ENCODE peak calls at places on chromosome 1, in eight cellular contexts. N, O, D, L, V, Q, C and G are unnamed samples.

GRCh38 chr1:214632091-214632490 is 29.1 kb downstream of the CENPF start:
- DNase-seq in O (no peak), N (no peak), Q (no peak), V (no peak), C (no peak), L (no peak), D (no peak), G (no peak)

GRCh38 chr1:14626869-14627607 is 28.6 kb downstream of the KAZN start:
- DNase-seq in D (no peak), O (no peak), Q (no peak), V (no peak), C (no peak), L (no peak), N (no peak), G (no peak)

GRCh38 chr1:58901008-58901407 is 117.2 kb upstream of the JUN start:
- DNase-seq in L (no peak), C (peak; percentile 84), V (no peak), D (no peak), Q (no peak), O (no peak), N (no peak), G (no peak)

GRCh38 chr1:155976062-155976912 is 2.1 kb downstream of the ARHGEF2 start:
- DNase-seq in L (peak; percentile 40), D (peak; percentile 68), Q (peak; percentile 37), N (no peak), O (peak; percentile 36), V (no peak), C (peak; percentile 93), G (no peak)

GRCh38 chr1:232594768-232595698 is 34.9 kb downstream of the SIPA1L2 start:
- DNase-seq in V (no peak), L (no peak), D (no peak), C (no peak), N (no peak), O (no peak), Q (no peak), G (no peak)

GRCh38 chr1:204564835-204565234 is 48.6 kb downstream of the MDM4 start:
- DNase-seq in V (no peak), Q (no peak), C (no peak), D (no peak), N (no peak), O (no peak), L (no peak), G (no peak)

GRCh38 chr1:211013346-211014240 is 120.4 kb downstream of the KCNH1 start:
- DNase-seq in N (no peak), Q (no peak), C (peak; percentile 90), V (no peak), O (no peak), L (no peak), D (peak; percentile 52), G (no peak)

GRCh38 chr1:2443285-2444137 is 31.1 kb upstream of the PEX10 start:
- DNase-seq in L (peak; percentile 10), Q (no peak), C (no peak), O (no peak), N (peak; percentile 39), D (no peak), V (no peak), G (no peak)

GRCh38 chr1:94773296-94773809 is 46.8 kb upstream of the SLC44A3 start:
- DNase-seq in L (no peak), V (no peak), C (no peak), D (no peak), N (no peak), Q (no peak), O (no peak), G (no peak)

GRCh38 chr1:20787100-20787774 is at the start of gene HP1BP3:
- DNase-seq in D (peak; percentile 81), L (peak; percentile 77), C (peak; percentile 62), V (peak; percentile 62), O (peak; percentile 49), Q (peak; percentile 74), N (peak; percentile 77), G (peak; percentile 73)

GRCh38 chr1:38815903-38816627 is 43.5 kb downstream of the RRAGC start:
- DNase-seq in L (no peak), C (no peak), D (no peak), Q (no peak), V (no peak), N (no peak), O (no peak), G (no peak)

GRCh38 chr1:28236656-28237331 is 870 bp downstream of the ATP5IF1 start:
- DNase-seq in Q (no peak), O (no peak), C (no peak), N (peak; percentile 3), D (no peak), L (no peak), V (no peak), G (no peak)

GRCh38 chr1:41432481-41433280 is 51.8 kb downstream of the EDN2 start:
- DNase-seq in O (peak; percentile 44), V (peak; percentile 23), Q (peak; percentile 96), L (peak; percentile 80), N (peak; percentile 80), D (peak; percentile 96), C (peak; percentile 94), G (peak; percentile 84)

GRCh38 chr1:207750901-207751300 is 953 bp upstream of the CD46 start:
- DNase-seq in D (no peak), Q (peak; percentile 46), C (no peak), N (peak; percentile 22), O (no peak), L (no peak), V (no peak), G (peak; percentile 51)

GRCh38 chr1:40887012-40887378 is 24.8 kb upstream of the CITED4 start:
- DNase-seq in D (no peak), Q (no peak), L (no peak), C (no peak), V (no peak), O (no peak), N (no peak), G (no peak)

GRCh38 chr1:44557756-44558155 is 116.5 kb downstream of the TMEM53 start:
- DNase-seq in O (no peak), N (no peak), C (no peak), Q (peak; percentile 6), L (no peak), D (no peak), V (no peak), G (no peak)

GRCh38 chr1:41365772-41366427 is 4.7 kb downstream of the FOXO6 start:
- DNase-seq in D (no peak), N (no peak), Q (no peak), C (no peak), V (no peak), O (no peak), L (no peak), G (no peak)

GRCh38 chr1:26225033-26225831 is 8.8 kb upstream of the CEP85 start:
- DNase-seq in Q (peak; percentile 55), D (peak; percentile 31), N (peak; percentile 69), O (no peak), C (no peak), V (peak; percentile 39), L (peak; percentile 49), G (peak; percentile 49)

GRCh38 chr1:161885013-161885412 is 118.9 kb downstream of the ATF6 start:
- DNase-seq in D (peak; percentile 21), Q (peak; percentile 21), O (no peak), V (no peak), C (peak; percentile 92), L (no peak), N (peak; percentile 67), G (peak; percentile 76)

GRCh38 chr1:1804301-1804700 is 26.0 kb upstream of the NADK start:
- DNase-seq in L (no peak), N (no peak), D (no peak), V (no peak), C (no peak), Q (no peak), O (no peak), G (no peak)

GRCh38 chr1:228030451-228031201 is 23.8 kb downstream of the WNT3A start:
- DNase-seq in V (no peak), Q (no peak), O (no peak), D (no peak), N (no peak), C (no peak), L (no peak), G (no peak)

GRCh38 chr1:161047436-161048420 is 2.0 kb upstream of the USF1 start:
- DNase-seq in N (no peak), V (no peak), L (no peak), Q (no peak), O (no peak), C (no peak), D (no peak), G (no peak)

GRCh38 chr1:156750932-156751723 is at the start of gene HDGF:
- DNase-seq in N (peak; percentile 50), C (peak; percentile 34), V (no peak), O (no peak), D (no peak), Q (peak; percentile 71), L (no peak), G (peak; percentile 40)

GRCh38 chr1:117189109-117189437 is 21.7 kb downstream of the VTCN1 start:
- DNase-seq in C (no peak), L (no peak), Q (no peak), O (no peak), D (no peak), N (no peak), V (no peak), G (no peak)

GRCh38 chr1:114758251-114758832 is 558 bp upstream of the CSDE1 start:
- DNase-seq in N (peak; percentile 21), L (no peak), D (peak; percentile 29), C (peak; percentile 37), O (no peak), Q (no peak), V (no peak), G (no peak)

GRCh38 chr1:8412183-8412831 is 94.4 kb downstream of the SLC45A1 start:
- DNase-seq in Q (no peak), C (peak; percentile 97), N (peak; percentile 99), V (no peak), O (no peak), D (peak; percentile 77), L (no peak), G (peak; percentile 96)

GRCh38 chr1:85898861-85899260 is 190.6 kb upstream of the ZNHIT6 start:
- DNase-seq in C (peak; percentile 1), N (no peak), L (no peak), O (no peak), D (no peak), Q (no peak), V (no peak), G (no peak)

GRCh38 chr1:170578356-170578755 is 46.4 kb downstream of the GORAB start:
- DNase-seq in N (no peak), Q (no peak), L (no peak), C (peak; percentile 26), V (no peak), O (no peak), D (no peak), G (no peak)

GRCh38 chr1:156583821-156584622 is 4.5 kb downstream of the TTC24 start:
- DNase-seq in D (peak; percentile 78), N (peak; percentile 82), O (peak; percentile 65), V (peak; percentile 25), Q (peak; percentile 82), L (peak; percentile 77), C (peak; percentile 65), G (peak; percentile 82)

GRCh38 chr1:5865774-5866173 is 126.5 kb downstream of the NPHP4 start:
- DNase-seq in N (no peak), V (no peak), Q (no peak), C (no peak), D (no peak), O (no peak), L (no peak), G (no peak)

GRCh38 chr1:187641907-187642306 is 813.2 kb downstream of the PLA2G4A start:
- DNase-seq in Q (no peak), D (no peak), L (no peak), O (no peak), V (no peak), N (no peak), C (no peak), G (no peak)

GRCh38 chr1:15155760-15156743 is 2.5 kb downstream of the TMEM51 start:
- DNase-seq in L (no peak), C (no peak), O (no peak), Q (no peak), N (no peak), D (no peak), V (no peak), G (no peak)

GRCh38 chr1:212981571-212982328 is 31.4 kb downstream of the VASH2 start:
- DNase-seq in N (no peak), D (no peak), Q (no peak), V (no peak), C (peak; percentile 75), L (no peak), O (no peak), G (no peak)

GRCh38 chr1:197924516-197925123 is 7.4 kb downstream of the LHX9 start:
- DNase-seq in L (no peak), Q (peak; percentile 60), C (peak; percentile 58), D (peak; percentile 39), N (peak; percentile 63), O (no peak), V (no peak), G (peak; percentile 58)